ENCODE peak calls at places on chromosome X, in four cellular contexts. D is NCI-H460, U is NCI-H524, H is pancreas. J is an unnamed sample.

GRCh38 chrX:51802917-51803688 is 59.9 kb downstream of the GSPT2 start:
- DNase-seq in D (peak), U (peak), H (peak), J (no peak)

GRCh38 chrX:2243913-2244460 is 256.8 kb downstream of the DHRSX start:
- DNase-seq in D (no peak), U (no peak), H (no peak), J (no peak)

GRCh38 chrX:39262641-39263040 is 461.4 kb downstream of the MID1IP1 start:
- DNase-seq in D (no peak), U (no peak), H (no peak), J (no peak)

GRCh38 chrX:19127649-19128168 is 5.4 kb upstream of the ADGRG2 start:
- DNase-seq in D (peak), U (no peak), H (no peak), J (no peak)

GRCh38 chrX:40154853-40155616 is 57.3 kb upstream of the BCOR start:
- DNase-seq in D (peak), U (peak), H (peak), J (no peak)

GRCh38 chrX:110509778-110510510 is 151.3 kb downstream of the RTL9 start:
- DNase-seq in D (no peak), U (peak), H (no peak), J (no peak)

GRCh38 chrX:23228950-23229448 is 105.7 kb upstream of the PTCHD1 start:
- DNase-seq in D (peak), U (no peak), H (no peak), J (no peak)

GRCh38 chrX:45619290-45619689 is 418.6 kb upstream of the DIPK2B start:
- DNase-seq in D (no peak), U (peak), H (no peak), J (no peak)

GRCh38 chrX:105973387-105973739 is 65.2 kb downstream of the SERPINA7 start:
- DNase-seq in D (no peak), U (no peak), H (no peak), J (no peak)

GRCh38 chrX:121161501-121161933 is 114.1 kb downstream of the GLUD2 start:
- DNase-seq in D (no peak), U (no peak), H (no peak), J (no peak)

GRCh38 chrX:46624090-46624786 is 50.7 kb downstream of the CHST7 start:
- DNase-seq in D (no peak), U (no peak), H (no peak), J (no peak)

GRCh38 chrX:132023896-132024386 is 839 bp downstream of the STK26 start:
- DNase-seq in D (no peak), U (peak), H (no peak), J (no peak)

GRCh38 chrX:42920752-42921151 is 142.8 kb upstream of the PPP1R2C start:
- DNase-seq in D (no peak), U (no peak), H (no peak), J (no peak)

GRCh38 chrX:97685753-97686152 is 802.0 kb downstream of the RPA4 start:
- DNase-seq in D (peak), U (peak), H (no peak), J (no peak)

GRCh38 chrX:56733459-56734046 is 4.5 kb downstream of the NBDY start:
- DNase-seq in D (peak), U (peak), H (peak), J (peak)

GRCh38 chrX:21837056-21837455 is 2.4 kb upstream of the MBTPS2 start:
- DNase-seq in D (no peak), U (peak), H (no peak), J (no peak)

GRCh38 chrX:136528645-136529315 is 3.2 kb upstream of the VGLL1 start:
- DNase-seq in D (no peak), U (no peak), H (no peak), J (no peak)

GRCh38 chrX:23554304-23554703 is 113.0 kb upstream of the PRDX4 start:
- DNase-seq in D (peak), U (peak), H (no peak), J (peak)

GRCh38 chrX:82092307-82092706 is 890.4 kb downstream of the SH3BGRL start:
- DNase-seq in D (no peak), U (no peak), H (no peak), J (no peak)

GRCh38 chrX:9788908-9789307 is 2.7 kb downstream of the SHROOM2 start:
- DNase-seq in D (no peak), U (no peak), H (peak), J (no peak)

GRCh38 chrX:55057691-55058249 is 17.1 kb upstream of the PAGE2B start:
- DNase-seq in D (peak), U (peak), H (peak), J (no peak)

GRCh38 chrX:6660567-6661252 is 125.8 kb upstream of the VCX3A start:
- DNase-seq in D (no peak), U (no peak), H (no peak), J (no peak)

GRCh38 chrX:1493877-1494510 is 41.3 kb upstream of the ASMTL start:
- DNase-seq in D (no peak), U (no peak), H (no peak), J (no peak)

GRCh38 chrX:153766098-153766817 is 2.2 kb downstream of the PLXNB3 start:
- DNase-seq in D (peak), U (peak), H (peak), J (no peak)

GRCh38 chrX:39823848-39824247 is 273.9 kb downstream of the BCOR start:
- DNase-seq in D (no peak), U (peak), H (no peak), J (no peak)

GRCh38 chrX:150202641-150203248 is 160.4 kb upstream of the MAMLD1 start:
- DNase-seq in D (no peak), U (no peak), H (no peak), J (no peak)

GRCh38 chrX:7927259-7928167 is at the start of gene PNPLA4:
- DNase-seq in D (peak), U (peak), H (peak), J (peak)

GRCh38 chrX:10612215-10612614 is 8.2 kb downstream of the MID1 start:
- DNase-seq in D (no peak), U (no peak), H (no peak), J (no peak)

GRCh38 chrX:26889574-26889973 is 573.6 kb downstream of the PPP4R3C start:
- DNase-seq in D (no peak), U (no peak), H (no peak), J (peak)

GRCh38 chrX:155985208-155985607 is 12.3 kb upstream of the IL9R start:
- DNase-seq in D (no peak), U (no peak), H (no peak), J (no peak)

GRCh38 chrX:41273638-41274037 is 60.3 kb upstream of the DDX3X start:
- DNase-seq in D (no peak), U (no peak), H (no peak), J (no peak)

GRCh38 chrX:16797358-16797757 is 11.1 kb downstream of the TXLNG start:
- DNase-seq in D (no peak), U (no peak), H (no peak), J (no peak)

GRCh38 chrX:49879656-49880277 is 483 bp downstream of the USP27X start:
- DNase-seq in D (no peak), U (peak), H (no peak), J (no peak)

GRCh38 chrX:108726748-108727147 is 9.6 kb downstream of the IRS4 start:
- DNase-seq in D (no peak), U (no peak), H (no peak), J (no peak)

GRCh38 chrX:13319953-13320352 is at the start of gene ATXN3L:
- DNase-seq in D (no peak), U (no peak), H (no peak), J (no peak)

J was measured in DMS 273 treated with DMSO at 0.1 percent for 48 hours.